ENCODE peak calls at places on chromosomes 6 and 20, in nine cellular contexts. One of them, this sample, is unnamed.
A peak's percentile ranks its signal among the peaks of the same experiment; 100 is the strongest.

GRCh38 chr20:40481337-40481736 is 207.7 kb downstream of the MAFB start:
- DNase-seq in Peyer's patch: no peak
- DNase-seq in WERI-Rb-1: no peak
- DNase-seq in endodermal cell: no peak
- DNase-seq in AG04450: no peak
- DNase-seq in A549: no peak
- DNase-seq in upper lobe of right lung: no peak
- DNase-seq in neural progenitor cell: no peak
- DNase-seq in heart left ventricle: no peak
- DNase-seq in this sample: no peak

GRCh38 chr6:149563203-149563927 is 2.8 kb upstream of the GINM1 start:
- DNase-seq in AG04450: peak; percentile 37
- DNase-seq in neural progenitor cell: no peak
- DNase-seq in WERI-Rb-1: no peak
- DNase-seq in upper lobe of right lung: no peak
- DNase-seq in Peyer's patch: no peak
- DNase-seq in A549: peak; percentile 39
- DNase-seq in endodermal cell: no peak
- DNase-seq in heart left ventricle: no peak
- DNase-seq in this sample: no peak

GRCh38 chr6:123913858-123914257 is 110.2 kb downstream of the NKAIN2 start:
- DNase-seq in A549: no peak
- DNase-seq in heart left ventricle: no peak
- DNase-seq in neural progenitor cell: no peak
- DNase-seq in AG04450: no peak
- DNase-seq in upper lobe of right lung: no peak
- DNase-seq in Peyer's patch: no peak
- DNase-seq in endodermal cell: no peak
- DNase-seq in WERI-Rb-1: no peak
- DNase-seq in this sample: no peak

GRCh38 chr6:70956451-70957283 is at the start of gene B3GAT2:
- DNase-seq in WERI-Rb-1: peak; percentile 32
- DNase-seq in Peyer's patch: no peak
- DNase-seq in upper lobe of right lung: peak; percentile 67
- DNase-seq in endodermal cell: peak; percentile 85
- DNase-seq in AG04450: no peak
- DNase-seq in neural progenitor cell: peak; percentile 79
- DNase-seq in heart left ventricle: no peak
- DNase-seq in A549: no peak
- DNase-seq in this sample: no peak

GRCh38 chr20:1811621-1812498 is 83.3 kb upstream of the SIRPA start:
- DNase-seq in heart left ventricle: no peak
- DNase-seq in endodermal cell: peak; percentile 65
- DNase-seq in A549: no peak
- DNase-seq in Peyer's patch: no peak
- DNase-seq in AG04450: no peak
- DNase-seq in upper lobe of right lung: no peak
- DNase-seq in neural progenitor cell: peak; percentile 69
- DNase-seq in WERI-Rb-1: no peak
- DNase-seq in this sample: no peak

GRCh38 chr6:162856885-162857284 is 129.1 kb downstream of the PACRG start:
- DNase-seq in A549: peak; percentile 5
- DNase-seq in upper lobe of right lung: no peak
- DNase-seq in neural progenitor cell: peak; percentile 88
- DNase-seq in WERI-Rb-1: peak; percentile 77
- DNase-seq in heart left ventricle: no peak
- DNase-seq in AG04450: peak; percentile 54
- DNase-seq in Peyer's patch: no peak
- DNase-seq in endodermal cell: peak; percentile 81
- DNase-seq in this sample: no peak

GRCh38 chr6:26577720-26578072 is 19.1 kb upstream of the ABT1 start:
- DNase-seq in neural progenitor cell: no peak
- DNase-seq in Peyer's patch: no peak
- DNase-seq in A549: no peak
- DNase-seq in WERI-Rb-1: no peak
- DNase-seq in AG04450: no peak
- DNase-seq in heart left ventricle: no peak
- DNase-seq in endodermal cell: no peak
- DNase-seq in upper lobe of right lung: no peak
- DNase-seq in this sample: no peak

GRCh38 chr20:41108531-41108930 is 28.8 kb upstream of the PLCG1 start:
- DNase-seq in upper lobe of right lung: no peak
- DNase-seq in Peyer's patch: no peak
- DNase-seq in AG04450: no peak
- DNase-seq in endodermal cell: no peak
- DNase-seq in WERI-Rb-1: no peak
- DNase-seq in heart left ventricle: no peak
- DNase-seq in neural progenitor cell: no peak
- DNase-seq in A549: no peak
- DNase-seq in this sample: no peak

DNA sequence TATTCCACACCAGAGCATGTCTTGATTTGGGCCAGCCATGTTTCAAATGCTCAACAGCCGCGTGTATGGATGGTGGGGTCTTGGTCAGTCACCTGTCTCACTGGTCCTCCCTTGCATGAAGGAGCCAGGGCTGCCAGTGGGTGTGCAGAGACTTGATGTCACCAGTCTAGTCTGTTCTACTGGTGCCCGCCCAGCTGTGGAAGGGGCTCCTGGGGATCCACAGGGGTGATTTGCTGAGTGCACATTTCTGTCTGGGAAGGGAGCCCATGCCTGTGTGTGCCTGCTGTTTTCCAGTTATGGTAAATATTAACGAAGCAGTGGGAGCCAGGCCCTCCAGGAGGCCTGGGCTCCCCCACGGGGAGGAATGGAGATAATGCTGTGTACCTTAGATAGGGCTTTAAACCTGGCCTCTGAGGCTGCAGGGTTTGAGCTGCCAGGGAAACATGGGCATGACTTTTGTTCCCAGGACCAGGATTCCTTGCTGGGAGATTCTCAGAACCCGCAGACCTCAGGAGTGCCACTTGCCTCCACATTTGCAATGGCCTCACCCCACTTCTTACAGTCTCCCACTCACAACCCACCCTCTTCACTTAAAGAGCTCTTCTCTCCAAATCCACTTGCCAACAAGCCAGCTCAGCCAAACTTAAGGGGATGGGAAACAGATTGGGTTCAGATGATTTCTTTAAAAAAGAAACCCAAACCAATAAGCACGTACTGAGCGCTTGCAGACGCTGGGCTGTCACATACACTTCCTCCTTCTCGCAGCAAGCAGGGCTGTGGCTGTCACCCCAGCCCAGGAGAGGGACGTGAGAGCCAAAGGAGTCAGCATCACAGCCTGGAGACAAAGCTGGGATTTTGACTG is 54.1 kb downstream of the VEGFA start:
- DNase-seq in AG04450: no peak
- DNase-seq in heart left ventricle: no peak
- DNase-seq in endodermal cell: no peak
- DNase-seq in neural progenitor cell: no peak
- DNase-seq in A549: no peak
- DNase-seq in Peyer's patch: no peak
- DNase-seq in WERI-Rb-1: no peak
- DNase-seq in upper lobe of right lung: peak; percentile 76
- DNase-seq in this sample: no peak
- H3K27ac ChIP-seq in AG04450: no peak overlapping the region
- H3K27ac ChIP-seq in heart left ventricle: no peak overlapping the region
- H3K27ac ChIP-seq in endodermal cell: no peak overlapping the region
- H3K27ac ChIP-seq in neural progenitor cell: no peak overlapping the region
- H3K27ac ChIP-seq in A549: peak overlapping the region; percentile 44
- H3K27ac ChIP-seq in Peyer's patch: no peak overlapping the region
- H3K27ac ChIP-seq in WERI-Rb-1: no peak overlapping the region
- H3K27ac ChIP-seq in upper lobe of right lung: no peak overlapping the region
- H3K27ac ChIP-seq in this sample: no peak overlapping the region

DNA sequence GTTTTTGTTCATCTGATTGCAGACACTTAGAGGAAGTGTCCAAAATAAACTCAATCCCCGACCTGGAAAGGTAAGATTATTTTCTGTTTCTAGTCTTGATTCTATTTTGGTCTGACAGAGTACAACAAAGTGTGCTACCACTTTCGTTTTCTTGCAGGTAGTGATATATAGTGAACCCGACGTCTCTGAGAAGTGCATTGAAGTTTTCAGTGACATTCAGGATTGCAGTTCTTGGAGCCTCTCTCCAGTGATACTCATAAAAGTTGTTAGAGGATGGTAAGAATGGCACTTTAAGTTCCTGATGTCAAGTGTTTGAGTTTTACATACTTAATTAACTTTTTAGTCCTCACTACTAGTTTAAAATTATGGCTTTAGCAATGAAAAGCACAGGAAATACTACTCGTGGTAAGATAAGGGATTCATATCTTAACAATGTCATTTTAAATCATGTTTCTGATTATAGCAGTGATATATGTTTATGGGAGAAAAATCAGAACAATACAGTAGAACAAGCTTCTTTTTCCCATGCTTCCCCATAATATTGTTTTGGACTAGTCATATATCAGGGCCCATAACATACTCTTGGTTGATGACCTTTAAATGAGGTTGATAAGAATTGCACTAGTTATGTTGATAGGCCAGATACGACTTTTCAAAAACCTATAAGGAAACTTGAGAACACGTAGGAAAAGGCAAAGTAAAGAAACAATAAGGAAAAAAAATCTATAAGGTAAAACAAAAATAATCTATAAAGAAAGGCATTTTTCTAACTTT is 104.0 kb downstream of the RTN4IP1 start:
- DNase-seq in neural progenitor cell: no peak
- DNase-seq in endodermal cell: no peak
- DNase-seq in AG04450: no peak
- DNase-seq in upper lobe of right lung: no peak
- DNase-seq in A549: no peak
- DNase-seq in heart left ventricle: no peak
- DNase-seq in WERI-Rb-1: no peak
- DNase-seq in Peyer's patch: no peak
- DNase-seq in this sample: no peak
- H3K4me3 ChIP-seq in neural progenitor cell: no peak overlapping the region
- H3K4me3 ChIP-seq in endodermal cell: no peak overlapping the region
- H3K4me3 ChIP-seq in AG04450: no peak overlapping the region
- H3K4me3 ChIP-seq in upper lobe of right lung: peak overlapping the region; percentile 17
- H3K4me3 ChIP-seq in A549: no peak overlapping the region
- H3K4me3 ChIP-seq in heart left ventricle: no peak overlapping the region
- H3K4me3 ChIP-seq in WERI-Rb-1: no peak overlapping the region
- H3K4me3 ChIP-seq in Peyer's patch: no peak overlapping the region
- H3K4me3 ChIP-seq in this sample: peak overlapping the region; percentile 28

GRCh38 chr20:62349537-62350097 is 17.5 kb downstream of the LAMA5 start:
- DNase-seq in upper lobe of right lung: no peak
- DNase-seq in WERI-Rb-1: no peak
- DNase-seq in AG04450: no peak
- DNase-seq in Peyer's patch: no peak
- DNase-seq in heart left ventricle: no peak
- DNase-seq in A549: no peak
- DNase-seq in neural progenitor cell: no peak
- DNase-seq in endodermal cell: no peak
- DNase-seq in this sample: no peak

GRCh38 chr20:62348604-62349003 is 18.5 kb downstream of the LAMA5 start:
- DNase-seq in upper lobe of right lung: no peak
- DNase-seq in Peyer's patch: no peak
- DNase-seq in neural progenitor cell: no peak
- DNase-seq in AG04450: no peak
- DNase-seq in A549: no peak
- DNase-seq in endodermal cell: no peak
- DNase-seq in WERI-Rb-1: no peak
- DNase-seq in heart left ventricle: no peak
- DNase-seq in this sample: no peak

GRCh38 chr20:62350629-62351422 is 16.3 kb downstream of the LAMA5 start:
- DNase-seq in AG04450: no peak
- DNase-seq in upper lobe of right lung: no peak
- DNase-seq in heart left ventricle: peak; percentile 20
- DNase-seq in WERI-Rb-1: peak; percentile 2
- DNase-seq in endodermal cell: no peak
- DNase-seq in A549: no peak
- DNase-seq in Peyer's patch: no peak
- DNase-seq in neural progenitor cell: no peak
- DNase-seq in this sample: no peak

GRCh38 chr20:62351469-62352401 is 15.4 kb downstream of the LAMA5 start:
- DNase-seq in WERI-Rb-1: no peak
- DNase-seq in heart left ventricle: peak; percentile 21
- DNase-seq in A549: no peak
- DNase-seq in AG04450: no peak
- DNase-seq in endodermal cell: no peak
- DNase-seq in Peyer's patch: no peak
- DNase-seq in neural progenitor cell: no peak
- DNase-seq in upper lobe of right lung: no peak
- DNase-seq in this sample: no peak

DNA sequence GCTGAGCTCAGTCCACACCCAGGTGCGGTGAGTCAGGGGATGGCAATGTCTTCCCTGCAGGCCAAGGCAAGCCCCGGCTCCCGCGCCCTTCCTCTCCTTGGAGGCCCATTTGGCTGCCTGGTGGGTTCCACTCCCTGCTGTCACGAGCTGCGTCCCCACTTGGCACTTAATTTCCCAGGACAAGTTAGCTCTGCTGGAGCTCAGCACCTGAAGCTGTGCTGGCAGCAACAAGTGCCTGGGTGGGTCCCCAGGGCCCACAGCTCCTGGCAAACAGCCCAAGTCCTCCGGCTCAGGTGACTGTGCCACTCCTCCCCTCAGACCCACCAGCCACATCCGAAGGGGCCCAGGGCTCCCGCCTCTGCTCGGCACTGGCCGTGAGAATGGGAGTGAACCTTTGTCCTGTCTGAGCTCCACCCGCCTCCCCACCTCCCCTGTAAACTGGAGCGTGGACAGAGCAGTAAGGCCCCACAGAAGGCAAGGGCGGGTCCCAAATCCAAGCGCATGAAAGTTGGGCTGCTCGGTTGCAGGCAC is 16.9 kb downstream of the LAMA5 start:
- DNase-seq in AG04450: no peak
- DNase-seq in A549: peak; percentile 52
- DNase-seq in upper lobe of right lung: peak; percentile 84
- DNase-seq in neural progenitor cell: no peak
- DNase-seq in heart left ventricle: peak; percentile 22
- DNase-seq in endodermal cell: peak; percentile 62
- DNase-seq in WERI-Rb-1: peak; percentile 6
- DNase-seq in Peyer's patch: no peak
- DNase-seq in this sample: no peak
- H3K27ac ChIP-seq in AG04450: no peak overlapping the region
- H3K27ac ChIP-seq in A549: peak overlapping the region; percentile 99
- H3K27ac ChIP-seq in upper lobe of right lung: peak overlapping the region; percentile 68
- H3K27ac ChIP-seq in neural progenitor cell: no peak overlapping the region
- H3K27ac ChIP-seq in heart left ventricle: no peak overlapping the region
- H3K27ac ChIP-seq in endodermal cell: no peak overlapping the region
- H3K27ac ChIP-seq in WERI-Rb-1: no peak overlapping the region
- H3K27ac ChIP-seq in Peyer's patch: no peak overlapping the region
- H3K27ac ChIP-seq in this sample: peak overlapping the region; percentile 95

GRCh38 chr6:131063764-131064272 is 773 bp upstream of the EPB41L2 start:
- DNase-seq in heart left ventricle: no peak
- DNase-seq in AG04450: no peak
- DNase-seq in A549: no peak
- DNase-seq in upper lobe of right lung: no peak
- DNase-seq in WERI-Rb-1: no peak
- DNase-seq in Peyer's patch: no peak
- DNase-seq in endodermal cell: no peak
- DNase-seq in neural progenitor cell: peak; percentile 21
- DNase-seq in this sample: no peak

GRCh38 chr6:131063028-131063763 is at the start of gene EPB41L2:
- DNase-seq in AG04450: peak; percentile 70
- DNase-seq in WERI-Rb-1: peak; percentile 90
- DNase-seq in heart left ventricle: peak; percentile 89
- DNase-seq in Peyer's patch: peak; percentile 77
- DNase-seq in upper lobe of right lung: peak; percentile 94
- DNase-seq in neural progenitor cell: peak; percentile 97
- DNase-seq in endodermal cell: peak; percentile 96
- DNase-seq in A549: peak; percentile 48
- DNase-seq in this sample: peak; percentile 94

GRCh38 chr6:131061771-131062160 is 1.3 kb downstream of the EPB41L2 start:
- DNase-seq in AG04450: no peak
- DNase-seq in Peyer's patch: no peak
- DNase-seq in neural progenitor cell: no peak
- DNase-seq in A549: no peak
- DNase-seq in WERI-Rb-1: no peak
- DNase-seq in endodermal cell: no peak
- DNase-seq in heart left ventricle: no peak
- DNase-seq in upper lobe of right lung: no peak
- DNase-seq in this sample: no peak

GRCh38 chr6:131061041-131061770 is 1.8 kb downstream of the EPB41L2 start:
- DNase-seq in AG04450: no peak
- DNase-seq in upper lobe of right lung: no peak
- DNase-seq in Peyer's patch: no peak
- DNase-seq in neural progenitor cell: peak; percentile 44
- DNase-seq in WERI-Rb-1: no peak
- DNase-seq in endodermal cell: peak; percentile 53
- DNase-seq in A549: no peak
- DNase-seq in heart left ventricle: no peak
- DNase-seq in this sample: no peak

GRCh38 chr6:131062245-131063027 is 609 bp downstream of the EPB41L2 start:
- DNase-seq in heart left ventricle: no peak
- DNase-seq in neural progenitor cell: peak; percentile 46
- DNase-seq in WERI-Rb-1: peak; percentile 19
- DNase-seq in endodermal cell: peak; percentile 74
- DNase-seq in Peyer's patch: no peak
- DNase-seq in AG04450: no peak
- DNase-seq in A549: no peak
- DNase-seq in upper lobe of right lung: peak; percentile 72
- DNase-seq in this sample: no peak
- H3K4me3 ChIP-seq in heart left ventricle: peak overlapping the region; percentile 57
- H3K4me3 ChIP-seq in neural progenitor cell: peak overlapping the region; percentile 73
- H3K4me3 ChIP-seq in WERI-Rb-1: peak overlapping the region; percentile 80
- H3K4me3 ChIP-seq in endodermal cell: peak overlapping the region; percentile 92
- H3K4me3 ChIP-seq in Peyer's patch: peak overlapping the region; percentile 88
- H3K4me3 ChIP-seq in AG04450: peak overlapping the region; percentile 89
- H3K4me3 ChIP-seq in A549: peak overlapping the region; percentile 97
- H3K4me3 ChIP-seq in upper lobe of right lung: peak overlapping the region; percentile 92
- H3K4me3 ChIP-seq in this sample: peak overlapping the region; percentile 95

This sample was measured in coronary artery.